ENCODE peak calls at places on chromosome 7, in six cellular contexts. Q is kidney, M is heart left ventricle, Y is fibroblast of mammary gland, N is IMR-90, K is stomach. J is an unnamed sample.

GRCh38 chr7:151702961-151703360 is 174.0 kb downstream of the PRKAG2 start:
- DNase-seq in Q (peak), M (no peak), Y (no peak), N (no peak), K (no peak), J (no peak)

GRCh38 chr7:99267530-99268360 is 4.9 kb upstream of the MYH16 start:
- DNase-seq in Q (no peak), M (no peak), Y (peak), N (peak), K (peak), J (peak)

GRCh38 chr7:66088861-66089838 is 13.5 kb downstream of the ASL start:
- DNase-seq in Q (no peak), M (no peak), Y (no peak), N (no peak), K (no peak), J (no peak)

GRCh38 chr7:112540839-112541577 is 60.2 kb downstream of the LSMEM1 start:
- DNase-seq in Q (no peak), M (no peak), Y (peak), N (no peak), K (no peak), J (peak)

GRCh38 chr7:102061981-102062390 is 224.7 kb upstream of the SH2B2 start:
- DNase-seq in Q (peak), M (no peak), Y (no peak), N (peak), K (no peak), J (no peak)

GRCh38 chr7:102260856-102261255 is 25.8 kb upstream of the SH2B2 start:
- DNase-seq in Q (peak), M (peak), Y (peak), N (peak), K (no peak), J (peak)

GRCh38 chr7:11427686-11428273 is 404.2 kb downstream of the THSD7A start:
- DNase-seq in Q (no peak), M (no peak), Y (peak), N (peak), K (no peak), J (peak)

GRCh38 chr7:2014391-2015241 is 218.1 kb downstream of the MAD1L1 start:
- DNase-seq in Q (peak), M (no peak), Y (no peak), N (no peak), K (no peak), J (no peak)

GRCh38 chr7:5296627-5297226 is 14.0 kb downstream of the SLC29A4 start:
- DNase-seq in Q (no peak), M (no peak), Y (no peak), N (no peak), K (no peak), J (no peak)

GRCh38 chr7:46385662-46386309 is 464.7 kb upstream of the IGFBP3 start:
- DNase-seq in Q (no peak), M (no peak), Y (peak), N (peak), K (no peak), J (peak)

GRCh38 chr7:4794591-4795350 is 19.3 kb downstream of the AP5Z1 start:
- DNase-seq in Q (no peak), M (no peak), Y (no peak), N (no peak), K (no peak), J (peak)

GRCh38 chr7:2018786-2019692 is 213.7 kb downstream of the MAD1L1 start:
- DNase-seq in Q (peak), M (peak), Y (peak), N (peak), K (no peak), J (peak)

GRCh38 chr7:134343796-134344195 is 27.1 kb upstream of the SLC35B4 start:
- DNase-seq in Q (no peak), M (no peak), Y (no peak), N (no peak), K (no peak), J (no peak)

GRCh38 chr7:112495820-112496462 is 15.2 kb downstream of the LSMEM1 start:
- DNase-seq in Q (no peak), M (peak), Y (peak), N (peak), K (peak), J (peak)

GRCh38 chr7:24755541-24756416 is 1.5 kb downstream of the GSDME start:
- DNase-seq in Q (no peak), M (no peak), Y (peak), N (peak), K (no peak), J (peak)

GRCh38 chr7:94584113-94584512 is 71.8 kb downstream of the SGCE start:
- DNase-seq in Q (no peak), M (no peak), Y (peak), N (peak), K (peak), J (peak)

GRCh38 chr7:108413782-108414492 is 42.3 kb downstream of the NRCAM start:
- DNase-seq in Q (no peak), M (no peak), Y (peak), N (peak), K (no peak), J (no peak)

GRCh38 chr7:70571986-70572385 is 560.0 kb upstream of the GALNT17 start:
- DNase-seq in Q (no peak), M (peak), Y (peak), N (no peak), K (no peak), J (no peak)

GRCh38 chr7:69419928-69420327 is 178.3 kb upstream of the AUTS2 start:
- DNase-seq in Q (no peak), M (no peak), Y (peak), N (no peak), K (no peak), J (peak)

GRCh38 chr7:85890244-85890811 is 703.5 kb upstream of the SEMA3D start:
- DNase-seq in Q (no peak), M (no peak), Y (peak), N (peak), K (no peak), J (peak)

DNA sequence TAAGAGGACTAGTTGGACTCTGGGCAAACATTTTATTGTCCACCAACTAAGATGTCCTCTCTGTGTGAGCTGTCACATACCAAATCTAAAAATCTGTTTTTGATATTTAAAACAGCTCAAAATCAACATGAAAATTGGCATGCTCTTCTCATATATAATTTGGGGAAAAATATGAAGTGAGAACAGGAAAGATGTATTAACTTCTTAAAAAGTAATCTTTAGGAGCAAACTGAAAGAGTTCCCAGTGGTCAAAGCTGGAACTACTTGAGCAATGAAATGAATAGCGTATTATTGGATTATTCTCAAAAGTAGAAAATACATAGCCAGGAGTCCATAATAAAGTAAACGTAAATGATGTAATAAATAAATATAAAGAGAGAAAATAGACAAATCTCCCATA is 147.2 kb downstream of the DYNC1I1 start:
- DNase-seq in Q (no peak), M (no peak), Y (no peak), N (no peak), K (no peak), J (no peak)
- TF ChIP-seq CTCF in Q (no peak), M (no peak), Y (peak), N (no peak), K (no peak), J (peak)

DNA sequence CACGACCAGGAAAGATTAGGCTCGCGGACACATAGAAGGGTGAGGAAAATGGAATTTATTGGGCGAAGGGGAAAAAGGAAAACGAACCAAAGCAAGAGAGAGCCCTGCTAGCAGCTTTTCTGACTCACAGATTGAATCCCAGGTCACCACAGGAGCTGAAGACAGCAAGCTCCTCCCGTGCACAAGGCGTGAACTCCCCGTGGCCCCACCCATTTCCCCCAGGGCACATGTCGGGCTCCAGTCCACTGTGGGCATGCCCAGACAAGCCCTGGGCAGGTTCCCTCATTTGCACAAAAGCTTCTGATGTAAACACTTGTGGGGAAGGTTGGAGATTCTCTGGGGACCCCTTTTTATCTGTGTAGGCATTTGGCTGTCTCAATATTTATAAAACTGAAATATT is 582.4 kb downstream of the SUGCT start:
- DNase-seq in Q (peak), M (peak), Y (peak), N (peak), K (peak), J (peak)
- H3K4me3 ChIP-seq in Q (peak), M (no peak), Y (no peak), N (no peak), K (no peak), J (no peak)

DNA sequence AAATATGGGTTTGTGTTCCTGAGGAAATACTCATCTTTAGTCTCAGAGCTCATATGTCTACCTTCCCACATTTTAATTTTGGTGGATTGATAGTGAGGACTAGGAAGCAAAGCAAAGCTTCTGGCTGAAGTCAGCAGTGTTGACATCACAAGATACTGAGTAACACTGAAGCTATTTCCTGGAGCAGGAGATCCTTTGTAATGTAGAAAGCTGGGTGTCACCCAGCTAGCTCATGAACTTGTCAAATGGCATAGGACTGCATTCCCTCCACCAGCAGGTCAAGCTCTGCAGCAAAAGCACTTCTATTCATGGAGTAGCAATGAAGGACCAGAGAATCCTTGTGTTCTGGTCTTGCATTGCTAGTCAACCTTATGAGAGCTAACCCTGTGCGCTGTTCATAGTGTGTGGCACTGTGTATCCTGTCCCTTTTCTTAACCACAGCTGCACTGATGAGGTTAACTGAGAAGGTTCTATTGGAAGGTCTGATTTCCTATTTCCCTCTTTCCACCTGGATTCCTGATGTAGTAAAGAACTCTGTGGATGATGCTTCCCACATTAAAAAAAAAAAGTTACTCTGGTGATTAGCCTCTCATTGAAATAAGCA is 94.8 kb upstream of the ZNF804B start:
- DNase-seq in Q (no peak), M (no peak), Y (peak), N (no peak), K (no peak), J (peak)
- TF ChIP-seq CTCF in Q (no peak), M (no peak), Y (no peak), N (no peak), K (no peak), J (no peak)

GRCh38 chr7:150567168-150567567 is at the start of gene GIMAP4:
- DNase-seq in Q (no peak), M (no peak), Y (no peak), N (no peak), K (no peak), J (no peak)
- H3K4me3 ChIP-seq in Q (peak), M (peak), Y (no peak), N (no peak), K (peak), J (no peak)

DNA sequence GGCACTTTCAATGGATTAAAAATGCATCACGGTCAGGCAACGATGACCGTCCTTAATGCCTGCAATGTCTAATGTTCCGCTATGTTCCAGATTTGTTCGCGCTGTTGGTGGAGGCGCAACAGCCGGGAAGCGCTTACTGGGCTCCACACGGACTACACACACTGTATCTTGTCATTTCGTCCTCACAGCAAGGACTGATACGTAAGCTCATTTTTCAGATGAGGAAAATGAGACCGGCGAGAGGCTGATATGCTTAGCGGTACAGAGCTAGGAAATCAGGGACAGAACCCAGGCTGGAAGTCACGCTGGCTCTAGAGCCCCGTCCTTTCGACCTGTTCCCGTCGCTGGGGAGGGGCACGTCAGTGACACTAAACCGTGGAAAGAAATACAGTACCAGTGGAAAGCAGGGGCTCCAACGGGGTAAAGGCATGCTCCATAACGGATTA is 664 bp downstream of the TPK1 start:
- DNase-seq in Q (peak), M (peak), Y (peak), N (peak), K (peak), J (peak)
- TF ChIP-seq CTCF in Q (no peak), M (no peak), Y (no peak), N (no peak), K (no peak), J (no peak)

GRCh38 chr7:147136369-147136768 is 1019.8 kb downstream of the CNTNAP2 start:
- DNase-seq in Q (no peak), M (no peak), Y (no peak), N (no peak), K (no peak), J (no peak)
- H3K4me3 ChIP-seq in Q (no peak), M (no peak), Y (no peak), N (no peak), K (no peak), J (no peak)

GRCh38 chr7:44151679-44152355 is 10.7 kb upstream of the MYL7 start:
- DNase-seq in Q (no peak), M (no peak), Y (no peak), N (no peak), K (no peak), J (no peak)

GRCh38 chr7:44150966-44151678 is 10.0 kb upstream of the MYL7 start:
- DNase-seq in Q (no peak), M (no peak), Y (no peak), N (no peak), K (no peak), J (no peak)

GRCh38 chr7:44148961-44149550 is 7.9 kb upstream of the MYL7 start:
- DNase-seq in Q (no peak), M (no peak), Y (no peak), N (no peak), K (no peak), J (no peak)

GRCh38 chr7:44149571-44150465 is 8.7 kb upstream of the MYL7 start:
- DNase-seq in Q (no peak), M (no peak), Y (peak), N (peak), K (no peak), J (no peak)

DNA sequence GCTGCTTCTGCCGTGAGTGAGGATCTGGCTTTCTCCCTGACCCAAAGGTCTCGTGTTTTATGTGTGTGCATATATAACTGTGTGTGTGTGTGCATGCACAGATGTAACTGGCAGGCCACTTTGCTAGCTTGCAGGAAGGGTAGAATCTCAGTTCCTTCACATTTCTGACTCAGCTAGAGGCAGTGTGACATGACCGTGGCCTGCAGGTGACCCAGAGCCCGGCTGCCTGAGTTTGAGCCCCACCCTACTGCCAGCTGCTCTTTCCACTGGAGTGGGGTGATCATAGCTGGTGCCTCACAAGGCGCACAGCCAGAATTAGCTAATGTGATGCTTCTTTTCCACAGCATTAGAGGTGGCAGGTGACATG is 9.3 kb upstream of the MYL7 start:
- DNase-seq in Q (no peak), M (no peak), Y (peak), N (no peak), K (no peak), J (no peak)
- TF ChIP-seq CTCF in Q (no peak), M (no peak), Y (no peak), N (no peak), K (no peak), J (no peak)